ENCODE peak calls at places on chromosome 12, in ten cellular contexts. One of them, this sample, is unnamed.

GRCh38 chr12:111686574-111687105 is 787 bp downstream of the ACAD10 start:
- DNase-seq in fibroblast of pulmonary artery: no peak
- DNase-seq in cardiac muscle cell: peak; percentile 25
- DNase-seq in lower leg skin: no peak
- DNase-seq in choroid plexus epithelial cell: peak; percentile 48
- DNase-seq in upper lobe of right lung: no peak
- DNase-seq in heart right ventricle: no peak
- DNase-seq in mucosa of descending colon: no peak
- DNase-seq in endothelial cell: no peak
- DNase-seq in brain microvascular endothelial cell: peak; percentile 12
- DNase-seq in this sample: no peak

GRCh38 chr12:56020437-56021189 is at the start of gene IKZF4:
- DNase-seq in cardiac muscle cell: peak; percentile 80
- DNase-seq in upper lobe of right lung: peak; percentile 72
- DNase-seq in mucosa of descending colon: peak; percentile 60
- DNase-seq in endothelial cell: peak; percentile 36
- DNase-seq in fibroblast of pulmonary artery: peak; percentile 64
- DNase-seq in choroid plexus epithelial cell: peak; percentile 71
- DNase-seq in brain microvascular endothelial cell: no peak
- DNase-seq in lower leg skin: no peak
- DNase-seq in heart right ventricle: peak; percentile 22
- DNase-seq in this sample: no peak

GRCh38 chr12:124490584-124491305 is 76.7 kb downstream of the NCOR2 start:
- DNase-seq in fibroblast of pulmonary artery: no peak
- DNase-seq in choroid plexus epithelial cell: no peak
- DNase-seq in brain microvascular endothelial cell: no peak
- DNase-seq in mucosa of descending colon: no peak
- DNase-seq in cardiac muscle cell: peak; percentile 30
- DNase-seq in upper lobe of right lung: peak; percentile 81
- DNase-seq in lower leg skin: no peak
- DNase-seq in endothelial cell: no peak
- DNase-seq in heart right ventricle: peak; percentile 90
- DNase-seq in this sample: no peak

GRCh38 chr12:79638490-79638889 is 52.3 kb downstream of the PAWR start:
- DNase-seq in brain microvascular endothelial cell: no peak
- DNase-seq in cardiac muscle cell: no peak
- DNase-seq in mucosa of descending colon: no peak
- DNase-seq in lower leg skin: no peak
- DNase-seq in heart right ventricle: no peak
- DNase-seq in choroid plexus epithelial cell: no peak
- DNase-seq in upper lobe of right lung: no peak
- DNase-seq in endothelial cell: no peak
- DNase-seq in fibroblast of pulmonary artery: no peak
- DNase-seq in this sample: no peak

GRCh38 chr12:109294286-109294796 is 14.7 kb downstream of the FOXN4 start:
- DNase-seq in heart right ventricle: no peak
- DNase-seq in lower leg skin: no peak
- DNase-seq in brain microvascular endothelial cell: no peak
- DNase-seq in choroid plexus epithelial cell: no peak
- DNase-seq in mucosa of descending colon: no peak
- DNase-seq in fibroblast of pulmonary artery: no peak
- DNase-seq in cardiac muscle cell: no peak
- DNase-seq in upper lobe of right lung: no peak
- DNase-seq in endothelial cell: no peak
- DNase-seq in this sample: no peak

GRCh38 chr12:61523276-61523992 is 736.8 kb upstream of the USP15 start:
- DNase-seq in cardiac muscle cell: no peak
- DNase-seq in fibroblast of pulmonary artery: no peak
- DNase-seq in lower leg skin: no peak
- DNase-seq in brain microvascular endothelial cell: no peak
- DNase-seq in endothelial cell: no peak
- DNase-seq in choroid plexus epithelial cell: no peak
- DNase-seq in heart right ventricle: no peak
- DNase-seq in upper lobe of right lung: no peak
- DNase-seq in mucosa of descending colon: no peak
- DNase-seq in this sample: no peak

GRCh38 chr12:56834886-56835285 is 71.8 kb downstream of the HSD17B6 start:
- DNase-seq in heart right ventricle: no peak
- DNase-seq in choroid plexus epithelial cell: no peak
- DNase-seq in lower leg skin: no peak
- DNase-seq in fibroblast of pulmonary artery: no peak
- DNase-seq in brain microvascular endothelial cell: no peak
- DNase-seq in cardiac muscle cell: no peak
- DNase-seq in endothelial cell: no peak
- DNase-seq in upper lobe of right lung: no peak
- DNase-seq in mucosa of descending colon: no peak
- DNase-seq in this sample: no peak

GRCh38 chr12:22978962-22979361 is 354.0 kb downstream of the ETNK1 start:
- DNase-seq in cardiac muscle cell: peak; percentile 90
- DNase-seq in fibroblast of pulmonary artery: peak; percentile 85
- DNase-seq in heart right ventricle: no peak
- DNase-seq in endothelial cell: no peak
- DNase-seq in lower leg skin: no peak
- DNase-seq in upper lobe of right lung: no peak
- DNase-seq in choroid plexus epithelial cell: peak; percentile 93
- DNase-seq in mucosa of descending colon: no peak
- DNase-seq in brain microvascular endothelial cell: peak; percentile 87
- DNase-seq in this sample: no peak

GRCh38 chr12:111359231-111359913 is 9.5 kb downstream of the PHETA1 start:
- DNase-seq in heart right ventricle: no peak
- DNase-seq in choroid plexus epithelial cell: no peak
- DNase-seq in upper lobe of right lung: no peak
- DNase-seq in brain microvascular endothelial cell: no peak
- DNase-seq in lower leg skin: no peak
- DNase-seq in cardiac muscle cell: no peak
- DNase-seq in endothelial cell: no peak
- DNase-seq in mucosa of descending colon: no peak
- DNase-seq in fibroblast of pulmonary artery: no peak
- DNase-seq in this sample: no peak

GRCh38 chr12:76083761-76084276 is 666 bp downstream of the NAP1L1 start:
- DNase-seq in brain microvascular endothelial cell: peak; percentile 49
- DNase-seq in lower leg skin: peak; percentile 94
- DNase-seq in endothelial cell: peak; percentile 81
- DNase-seq in upper lobe of right lung: peak; percentile 85
- DNase-seq in mucosa of descending colon: peak; percentile 76
- DNase-seq in heart right ventricle: peak; percentile 73
- DNase-seq in cardiac muscle cell: peak; percentile 78
- DNase-seq in choroid plexus epithelial cell: peak; percentile 79
- DNase-seq in fibroblast of pulmonary artery: peak; percentile 67
- DNase-seq in this sample: no peak

GRCh38 chr12:52798003-52798670 is 2.2 kb upstream of the KRT3 start:
- DNase-seq in fibroblast of pulmonary artery: no peak
- DNase-seq in brain microvascular endothelial cell: no peak
- DNase-seq in upper lobe of right lung: peak; percentile 2
- DNase-seq in mucosa of descending colon: no peak
- DNase-seq in cardiac muscle cell: no peak
- DNase-seq in endothelial cell: no peak
- DNase-seq in heart right ventricle: no peak
- DNase-seq in lower leg skin: no peak
- DNase-seq in choroid plexus epithelial cell: no peak
- DNase-seq in this sample: no peak

GRCh38 chr12:32993404-32993803 is 96.8 kb upstream of the PKP2 start:
- DNase-seq in brain microvascular endothelial cell: no peak
- DNase-seq in mucosa of descending colon: no peak
- DNase-seq in endothelial cell: no peak
- DNase-seq in cardiac muscle cell: no peak
- DNase-seq in choroid plexus epithelial cell: no peak
- DNase-seq in heart right ventricle: no peak
- DNase-seq in lower leg skin: no peak
- DNase-seq in upper lobe of right lung: no peak
- DNase-seq in fibroblast of pulmonary artery: no peak
- DNase-seq in this sample: no peak

GRCh38 chr12:58588771-58589170 is 331.5 kb downstream of the LRIG3 start:
- DNase-seq in upper lobe of right lung: no peak
- DNase-seq in lower leg skin: no peak
- DNase-seq in endothelial cell: no peak
- DNase-seq in choroid plexus epithelial cell: peak; percentile 50
- DNase-seq in heart right ventricle: no peak
- DNase-seq in brain microvascular endothelial cell: no peak
- DNase-seq in mucosa of descending colon: no peak
- DNase-seq in cardiac muscle cell: peak; percentile 45
- DNase-seq in fibroblast of pulmonary artery: peak; percentile 56
- DNase-seq in this sample: no peak

GRCh38 chr12:133081408-133081806 is 684 bp downstream of the ZNF140 start:
- DNase-seq in mucosa of descending colon: no peak
- DNase-seq in endothelial cell: no peak
- DNase-seq in lower leg skin: no peak
- DNase-seq in fibroblast of pulmonary artery: no peak
- DNase-seq in cardiac muscle cell: no peak
- DNase-seq in choroid plexus epithelial cell: no peak
- DNase-seq in heart right ventricle: peak; percentile 11
- DNase-seq in brain microvascular endothelial cell: no peak
- DNase-seq in upper lobe of right lung: no peak
- DNase-seq in this sample: no peak

GRCh38 chr12:75115748-75116147 is 93.9 kb downstream of the KCNC2 start:
- DNase-seq in brain microvascular endothelial cell: no peak
- DNase-seq in endothelial cell: no peak
- DNase-seq in upper lobe of right lung: no peak
- DNase-seq in mucosa of descending colon: no peak
- DNase-seq in cardiac muscle cell: no peak
- DNase-seq in choroid plexus epithelial cell: no peak
- DNase-seq in lower leg skin: no peak
- DNase-seq in heart right ventricle: no peak
- DNase-seq in fibroblast of pulmonary artery: no peak
- DNase-seq in this sample: no peak

GRCh38 chr12:52004042-52004648 is 2.6 kb upstream of the TAMALIN start:
- DNase-seq in brain microvascular endothelial cell: peak; percentile 39
- DNase-seq in upper lobe of right lung: no peak
- DNase-seq in lower leg skin: no peak
- DNase-seq in mucosa of descending colon: no peak
- DNase-seq in endothelial cell: peak; percentile 66
- DNase-seq in choroid plexus epithelial cell: peak; percentile 66
- DNase-seq in fibroblast of pulmonary artery: peak; percentile 68
- DNase-seq in cardiac muscle cell: peak; percentile 70
- DNase-seq in heart right ventricle: peak; percentile 63
- DNase-seq in this sample: no peak

DNA sequence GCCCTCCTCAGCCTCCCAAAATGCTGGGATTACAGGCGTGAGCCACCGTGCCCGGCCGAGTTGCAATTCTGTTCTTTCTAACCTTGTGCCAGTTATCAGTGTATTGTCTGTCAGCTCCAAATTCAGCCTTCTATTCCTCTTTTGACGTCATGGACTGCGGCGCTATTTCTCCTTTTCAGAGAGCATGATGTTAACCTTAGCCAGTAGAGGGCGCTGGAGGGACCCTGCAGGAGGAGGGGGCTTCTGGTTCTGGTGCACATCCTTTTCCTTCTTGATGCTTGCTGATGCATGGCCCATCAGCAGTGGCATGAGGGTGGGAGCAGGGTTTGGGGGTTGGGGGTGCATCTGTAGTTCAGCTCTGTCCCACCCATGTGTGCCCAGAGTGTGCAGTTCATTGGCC is 179.3 kb upstream of the RMST start:
- DNase-seq in endothelial cell: no peak
- DNase-seq in brain microvascular endothelial cell: no peak
- DNase-seq in fibroblast of pulmonary artery: no peak
- DNase-seq in upper lobe of right lung: no peak
- DNase-seq in heart right ventricle: no peak
- DNase-seq in lower leg skin: no peak
- DNase-seq in mucosa of descending colon: no peak
- DNase-seq in choroid plexus epithelial cell: no peak
- DNase-seq in cardiac muscle cell: no peak
- DNase-seq in this sample: no peak
- TF ChIP-seq CTCF in endothelial cell: no peak
- TF ChIP-seq CTCF in brain microvascular endothelial cell: no peak
- TF ChIP-seq CTCF in fibroblast of pulmonary artery: no peak
- TF ChIP-seq CTCF in upper lobe of right lung: no peak
- TF ChIP-seq CTCF in heart right ventricle: no peak
- TF ChIP-seq CTCF in lower leg skin: no peak
- TF ChIP-seq CTCF in mucosa of descending colon: no peak
- TF ChIP-seq CTCF in choroid plexus epithelial cell: no peak
- TF ChIP-seq CTCF in cardiac muscle cell: no peak
- TF ChIP-seq CTCF in this sample: peak; percentile 21

DNA sequence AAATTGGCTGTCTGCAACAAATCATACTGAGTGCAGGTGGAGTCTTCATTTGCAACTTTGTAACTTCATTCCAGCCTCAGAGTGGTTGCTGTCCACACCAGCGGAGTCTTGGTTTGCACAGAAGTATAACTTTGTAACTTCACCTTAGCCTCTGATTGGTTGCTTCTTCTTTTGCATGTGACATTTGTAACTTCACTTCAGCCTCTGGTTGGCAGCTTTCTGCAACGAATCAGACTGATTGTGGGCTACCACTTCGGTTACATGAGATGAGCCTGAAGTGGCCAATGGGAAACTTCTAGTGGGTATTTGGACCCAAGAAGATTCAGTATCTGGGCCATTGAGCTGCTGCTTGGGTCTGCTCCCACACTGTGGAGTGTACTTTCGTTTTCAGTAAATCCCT is 17.8 kb downstream of the RASSF8 start:
- DNase-seq in lower leg skin: no peak
- DNase-seq in upper lobe of right lung: no peak
- DNase-seq in endothelial cell: no peak
- DNase-seq in heart right ventricle: no peak
- DNase-seq in choroid plexus epithelial cell: no peak
- DNase-seq in cardiac muscle cell: no peak
- DNase-seq in mucosa of descending colon: no peak
- DNase-seq in brain microvascular endothelial cell: no peak
- DNase-seq in fibroblast of pulmonary artery: no peak
- DNase-seq in this sample: no peak
- TF ChIP-seq CTCF in lower leg skin: no peak
- TF ChIP-seq CTCF in upper lobe of right lung: no peak
- TF ChIP-seq CTCF in endothelial cell: no peak
- TF ChIP-seq CTCF in heart right ventricle: no peak
- TF ChIP-seq CTCF in choroid plexus epithelial cell: no peak
- TF ChIP-seq CTCF in cardiac muscle cell: no peak
- TF ChIP-seq CTCF in mucosa of descending colon: no peak
- TF ChIP-seq CTCF in brain microvascular endothelial cell: no peak
- TF ChIP-seq CTCF in fibroblast of pulmonary artery: no peak
- TF ChIP-seq CTCF in this sample: no peak

DNA sequence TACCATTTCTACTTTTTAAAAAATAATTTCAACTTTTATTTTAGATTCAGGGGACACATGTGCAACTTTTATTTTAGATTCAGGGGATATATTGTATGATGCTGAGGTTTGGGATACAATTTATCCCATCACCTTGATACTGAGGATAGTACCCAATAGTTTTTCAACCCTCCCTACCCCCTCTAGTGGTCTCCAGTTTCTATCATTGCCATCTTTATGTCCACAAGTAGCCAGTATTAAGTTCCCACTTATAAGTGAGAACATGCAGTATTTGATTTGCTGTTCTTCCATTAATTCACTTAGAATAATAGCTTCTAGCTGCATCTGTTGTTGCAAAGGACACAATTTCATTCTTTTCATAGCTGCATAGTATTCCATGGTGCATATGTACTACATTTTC is 162.5 kb downstream of the ANKS1B start:
- DNase-seq in heart right ventricle: no peak
- DNase-seq in mucosa of descending colon: no peak
- DNase-seq in endothelial cell: no peak
- DNase-seq in fibroblast of pulmonary artery: no peak
- DNase-seq in brain microvascular endothelial cell: no peak
- DNase-seq in lower leg skin: no peak
- DNase-seq in choroid plexus epithelial cell: no peak
- DNase-seq in cardiac muscle cell: no peak
- DNase-seq in upper lobe of right lung: no peak
- DNase-seq in this sample: no peak
- TF ChIP-seq CTCF in heart right ventricle: no peak
- TF ChIP-seq CTCF in mucosa of descending colon: no peak
- TF ChIP-seq CTCF in endothelial cell: no peak
- TF ChIP-seq CTCF in fibroblast of pulmonary artery: no peak
- TF ChIP-seq CTCF in brain microvascular endothelial cell: no peak
- TF ChIP-seq CTCF in lower leg skin: no peak
- TF ChIP-seq CTCF in choroid plexus epithelial cell: no peak
- TF ChIP-seq CTCF in cardiac muscle cell: no peak
- TF ChIP-seq CTCF in upper lobe of right lung: no peak
- TF ChIP-seq CTCF in this sample: no peak

GRCh38 chr12:69066420-69067373 is 133.7 kb upstream of the CPM start:
- DNase-seq in brain microvascular endothelial cell: no peak
- DNase-seq in upper lobe of right lung: no peak
- DNase-seq in endothelial cell: no peak
- DNase-seq in fibroblast of pulmonary artery: no peak
- DNase-seq in choroid plexus epithelial cell: no peak
- DNase-seq in lower leg skin: no peak
- DNase-seq in cardiac muscle cell: no peak
- DNase-seq in heart right ventricle: no peak
- DNase-seq in mucosa of descending colon: no peak
- DNase-seq in this sample: no peak
- TF ChIP-seq CTCF in brain microvascular endothelial cell: no peak
- TF ChIP-seq CTCF in upper lobe of right lung: no peak
- TF ChIP-seq CTCF in endothelial cell: no peak
- TF ChIP-seq CTCF in fibroblast of pulmonary artery: no peak
- TF ChIP-seq CTCF in choroid plexus epithelial cell: no peak
- TF ChIP-seq CTCF in lower leg skin: no peak
- TF ChIP-seq CTCF in cardiac muscle cell: no peak
- TF ChIP-seq CTCF in heart right ventricle: no peak
- TF ChIP-seq CTCF in mucosa of descending colon: no peak
- TF ChIP-seq CTCF in this sample: no peak